ENCODE peak calls at places on chromosomes 2 and 18, in nine cellular contexts. X is lower lobe of right lung, O is pancreas, A is mesendoderm, Q is heart right ventricle, E is esophagus muscularis mucosa, K is tibial nerve, U is Peyer's patch, T is brain microvascular endothelial cell. S is an unnamed sample.

GRCh38 chr2:9614562-9614961 is 16.2 kb downstream of the YWHAQ start:
- DNase-seq in X (no peak), O (no peak), A (no peak), Q (no peak), E (no peak), K (no peak), U (no peak), T (no peak), S (no peak)

GRCh38 chr2:179311071-179311470 is 46.4 kb upstream of the SESTD1 start:
- DNase-seq in X (no peak), O (no peak), A (no peak), Q (no peak), E (no peak), K (no peak), U (no peak), T (no peak), S (no peak)

GRCh38 chr2:189657867-189658266 is 3.4 kb upstream of the ASNSD1 start:
- DNase-seq in X (peak; percentile 63), O (no peak), A (peak; percentile 92), Q (peak; percentile 21), E (no peak), K (no peak), U (peak; percentile 78), T (peak; percentile 92), S (peak; percentile 9)

GRCh38 chr18:35728676-35729075 is 147.1 kb downstream of the GALNT1 start:
- DNase-seq in X (no peak), O (no peak), A (peak; percentile 46), Q (no peak), E (no peak), K (no peak), U (no peak), T (no peak), S (no peak)

GRCh38 chr18:56982756-56983155 is 164.1 kb upstream of the BOD1L2 start:
- DNase-seq in X (no peak), O (no peak), A (no peak), Q (no peak), E (no peak), K (no peak), U (no peak), T (no peak), S (no peak)

GRCh38 chr2:24115057-24115456 is 8.1 kb downstream of the PFN4 start:
- DNase-seq in X (no peak), O (no peak), A (peak; percentile 40), Q (no peak), E (no peak), K (no peak), U (no peak), T (no peak), S (no peak)

GRCh38 chr2:28413896-28414290 is 21.2 kb downstream of the FOSL2 start:
- DNase-seq in X (no peak), O (peak; percentile 42), A (no peak), Q (no peak), E (no peak), K (no peak), U (no peak), T (no peak), S (no peak)

GRCh38 chr18:42931501-42931900 is 184.0 kb downstream of the RIT2 start:
- DNase-seq in X (no peak), O (no peak), A (peak; percentile 29), Q (peak; percentile 54), E (no peak), K (no peak), U (no peak), T (peak; percentile 84), S (no peak)

GRCh38 chr2:186852508-186852907 is 3.5 kb upstream of the ZSWIM2 start:
- DNase-seq in X (no peak), O (no peak), A (no peak), Q (no peak), E (no peak), K (no peak), U (no peak), T (no peak), S (no peak)

GRCh38 chr2:19632327-19633040 is 269.3 kb downstream of the TTC32 start:
- DNase-seq in X (no peak), O (no peak), A (no peak), Q (peak; percentile 47), E (peak; percentile 86), K (no peak), U (no peak), T (no peak), S (no peak)

GRCh38 chr2:191710411-191710900 is 32.5 kb downstream of the NABP1 start:
- DNase-seq in X (no peak), O (no peak), A (no peak), Q (no peak), E (no peak), K (no peak), U (no peak), T (peak; percentile 46), S (no peak)

GRCh38 chr2:241217320-241218031 is 29.0 kb downstream of the ANO7 start:
- DNase-seq in X (peak; percentile 83), O (peak; percentile 83), A (peak; percentile 83), Q (peak; percentile 59), E (no peak), K (peak; percentile 47), U (peak; percentile 50), T (peak; percentile 41), S (peak; percentile 16)

GRCh38 chr2:230866704-230867561 is 2.2 kb downstream of the ITM2C start:
- DNase-seq in X (no peak), O (no peak), A (no peak), Q (no peak), E (no peak), K (no peak), U (peak; percentile 83), T (no peak), S (peak; percentile 66)

GRCh38 chr18:36179562-36180334 is 7.5 kb upstream of the MOCOS start:
- DNase-seq in X (peak; percentile 77), O (peak; percentile 74), A (no peak), Q (peak; percentile 66), E (no peak), K (peak; percentile 75), U (no peak), T (peak; percentile 72), S (no peak)

GRCh38 chr2:201448701-201449100 is 2.6 kb downstream of the TRAK2 start:
- DNase-seq in X (no peak), O (no peak), A (no peak), Q (no peak), E (no peak), K (no peak), U (no peak), T (no peak), S (no peak)

GRCh38 chr2:178836807-178837206 is 29.6 kb upstream of the TTN start:
- DNase-seq in X (no peak), O (no peak), A (peak; percentile 92), Q (no peak), E (no peak), K (no peak), U (no peak), T (no peak), S (no peak)

GRCh38 chr2:49199266-49199665 is 45.0 kb upstream of the FSHR start:
- DNase-seq in X (no peak), O (no peak), A (no peak), Q (no peak), E (no peak), K (no peak), U (no peak), T (no peak), S (no peak)

GRCh38 chr2:27115485-27115884 is 3.4 kb downstream of the CGREF1 start:
- DNase-seq in X (no peak), O (no peak), A (no peak), Q (no peak), E (no peak), K (no peak), U (no peak), T (no peak), S (no peak)

GRCh38 chr2:133635115-133635514 is 66.9 kb upstream of the NCKAP5 start:
- DNase-seq in X (no peak), O (no peak), A (peak; percentile 10), Q (no peak), E (no peak), K (no peak), U (no peak), T (no peak), S (no peak)

GRCh38 chr2:96116424-96116878 is at the start of gene ADRA2B:
- DNase-seq in X (peak; percentile 82), O (peak; percentile 92), A (peak; percentile 85), Q (peak; percentile 68), E (no peak), K (no peak), U (peak; percentile 72), T (no peak), S (peak; percentile 69)

GRCh38 chr2:152738438-152738837 is 20.0 kb downstream of the ARL6IP6 start:
- DNase-seq in X (no peak), O (no peak), A (no peak), Q (no peak), E (no peak), K (no peak), U (no peak), T (no peak), S (no peak)
- H3K36me3 ChIP-seq in X (peaks cover 43% of the 10 kb centered on the region), O (no peaks in the 10 kb centered on the region), A (no peaks in the 10 kb centered on the region), Q (peaks cover 7% of the 10 kb centered on the region), E (peaks cover 25% of the 10 kb centered on the region), K (peaks cover 25% of the 10 kb centered on the region), U (peaks cover 35% of the 10 kb centered on the region), T (peaks cover 4% of the 10 kb centered on the region), S (peaks cover 16% of the 10 kb centered on the region)

DNA sequence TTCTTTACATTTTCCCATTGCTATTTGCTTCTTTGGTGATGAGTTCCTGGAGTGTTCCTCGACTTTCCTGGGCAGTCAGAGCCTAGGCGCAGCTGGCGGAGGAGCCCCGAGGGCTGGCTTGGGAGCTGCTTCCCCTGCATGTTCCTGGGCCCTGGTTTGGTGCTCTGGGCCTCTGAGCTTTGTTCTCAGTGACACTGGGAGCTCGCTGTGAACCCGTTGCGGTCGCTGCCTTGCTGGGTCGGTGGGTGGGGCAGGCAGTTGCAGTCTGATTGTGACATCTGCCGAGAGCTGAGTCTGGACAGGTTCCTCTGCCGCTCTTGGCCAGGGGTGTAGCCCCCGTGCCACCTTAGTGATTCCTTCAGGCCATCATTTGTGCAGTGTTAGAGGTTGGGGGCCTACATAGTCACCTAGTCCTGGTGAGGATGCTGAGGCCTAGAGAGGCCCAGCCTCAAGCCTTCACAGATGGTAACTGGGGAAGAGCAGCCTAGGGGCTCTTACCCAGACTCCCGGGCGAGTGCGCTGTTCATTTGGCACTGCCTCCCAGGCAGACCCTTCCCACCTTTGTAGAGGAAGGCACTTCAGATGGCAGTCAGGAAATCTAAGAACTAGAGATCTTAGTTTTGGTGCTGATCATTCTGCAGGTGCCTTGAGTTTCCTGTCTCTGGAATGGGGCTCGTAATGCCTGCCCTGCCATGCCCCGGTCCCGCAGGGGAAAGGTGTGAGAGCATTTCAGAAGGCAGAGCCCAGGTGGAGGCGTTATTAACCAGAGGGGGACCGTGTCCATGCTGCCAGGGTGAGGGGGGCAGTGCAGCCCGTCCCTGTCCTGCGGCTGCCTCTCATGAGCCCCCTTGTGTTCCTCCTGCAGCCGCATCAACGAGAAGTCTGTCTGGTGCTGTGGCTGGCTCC is 8.4 kb downstream of the ASB1 start:
- DNase-seq in X (no peak), O (no peak), A (no peak), Q (no peak), E (no peak), K (no peak), U (no peak), T (peak; percentile 49), S (no peak)
- H3K36me3 ChIP-seq in X (peaks cover 66% of the 10 kb centered on the region), O (no peaks in the 10 kb centered on the region), A (peaks cover 9% of the 10 kb centered on the region), Q (peaks cover 7% of the 10 kb centered on the region), E (peaks cover 51% of the 10 kb centered on the region), K (peaks cover 59% of the 10 kb centered on the region), U (peaks cover 62% of the 10 kb centered on the region), T (peaks cover 31% of the 10 kb centered on the region), S (peaks cover 36% of the 10 kb centered on the region)

GRCh38 chr2:135785032-135785431 is 43.4 kb downstream of the UBXN4 start:
- DNase-seq in X (no peak), O (no peak), A (no peak), Q (no peak), E (no peak), K (no peak), U (no peak), T (no peak), S (no peak)
- H3K36me3 ChIP-seq in X (peaks cover 60% of the 10 kb centered on the region), O (peaks cover 22% of the 10 kb centered on the region), A (peaks cover 2% of the 10 kb centered on the region), Q (peaks cover 46% of the 10 kb centered on the region), E (peaks cover 69% of the 10 kb centered on the region), K (peaks cover 93% of the 10 kb centered on the region), U (peaks cover 83% of the 10 kb centered on the region), T (peaks cover 50% of the 10 kb centered on the region), S (peaks cover 43% of the 10 kb centered on the region)

GRCh38 chr2:121450301-121450700 is 80.4 kb upstream of the RNU4ATAC start:
- DNase-seq in X (no peak), O (no peak), A (no peak), Q (no peak), E (no peak), K (no peak), U (no peak), T (no peak), S (no peak)
- H3K36me3 ChIP-seq in X (peaks cover 92% of the 10 kb centered on the region), O (peaks cover 4% of the 10 kb centered on the region), A (peaks cover 8% of the 10 kb centered on the region), Q (peaks cover 45% of the 10 kb centered on the region), E (peaks cover 94% of the 10 kb centered on the region), K (peaks cover 91% of the 10 kb centered on the region), U (peaks cover 75% of the 10 kb centered on the region), T (peaks cover 34% of the 10 kb centered on the region), S (peaks cover 66% of the 10 kb centered on the region)

S was measured in effector memory CD4-positive, alpha-beta T cell.